ENCODE peak calls at places on chromosomes 12 and 14, in six cellular contexts. I is SJCRH30; O is C1 segment of cervical spinal cord; F is smooth muscle cell of the brain vasculature; N is activated naive CD4-positive, alpha-beta T cell treated with anti-CD3 and anti-CD28 coated beads for 36 hours; Z is brain microvascular endothelial cell. X is an unnamed sample.

GRCh38 chr12:51275088-51275487 is 4.9 kb upstream of the SMAGP start:
- DNase-seq in F (no peak), Z (no peak), I (no peak), N (no peak), O (no peak), X (no peak)

GRCh38 chr12:103952497-103952896 is 13.2 kb upstream of the TDG start:
- DNase-seq in N (peak; percentile 38), Z (no peak), F (no peak), O (no peak), I (no peak), X (no peak)

GRCh38 chr14:90058876-90059458 is 2.8 kb upstream of the KCNK13 start:
- DNase-seq in I (no peak), O (no peak), N (no peak), F (no peak), Z (peak; percentile 22), X (peak; percentile 80)

GRCh38 chr12:110780448-110780847 is 37.8 kb upstream of the PPP1CC start:
- DNase-seq in N (peak; percentile 84), O (no peak), F (no peak), Z (no peak), I (no peak), X (peak; percentile 28)

GRCh38 chr12:114769634-114770033 is 85.7 kb upstream of the TBX3 start:
- DNase-seq in O (no peak), F (no peak), I (no peak), N (no peak), Z (no peak), X (no peak)

GRCh38 chr12:124625867-124626675 is 58.7 kb upstream of the NCOR2 start:
- DNase-seq in F (peak; percentile 73), N (no peak), I (peak; percentile 80), Z (peak; percentile 69), O (no peak), X (no peak)

GRCh38 chr12:15278816-15279658 is 43.3 kb upstream of the PTPRO start:
- DNase-seq in O (no peak), Z (peak; percentile 56), N (no peak), F (no peak), I (peak; percentile 87), X (peak; percentile 48)

GRCh38 chr14:95011449-95012020 is 145.8 kb downstream of the DICER1 start:
- DNase-seq in N (no peak), O (no peak), Z (no peak), F (no peak), I (peak; percentile 13), X (no peak)

GRCh38 chr14:95519699-95520098 is 3.2 kb upstream of the SYNE3 start:
- DNase-seq in I (no peak), N (peak; percentile 89), F (no peak), O (no peak), Z (peak; percentile 59), X (peak; percentile 65)

GRCh38 chr14:68271996-68272395 is 452.4 kb downstream of the RAD51B start:
- DNase-seq in I (no peak), Z (no peak), O (no peak), F (no peak), N (no peak), X (no peak)

GRCh38 chr14:47675239-47675488 is 241 bp downstream of the MDGA2 start:
- DNase-seq in N (no peak), O (no peak), I (no peak), F (no peak), Z (no peak), X (no peak)

GRCh38 chr12:68223067-68223747 is 2.4 kb downstream of the IL26 start:
- DNase-seq in Z (peak; percentile 85), F (peak; percentile 83), O (peak; percentile 7), N (peak; percentile 88), I (peak; percentile 96), X (peak; percentile 85)

GRCh38 chr12:52295663-52296062 is 4.3 kb upstream of the KRT81 start:
- DNase-seq in F (no peak), O (no peak), Z (no peak), N (no peak), I (no peak), X (no peak)

GRCh38 chr12:89685363-89685972 is 23.2 kb downstream of the ATP2B1 start:
- DNase-seq in O (no peak), Z (no peak), I (no peak), F (no peak), N (no peak), X (no peak)

GRCh38 chr14:32480337-32480736 is 151.2 kb downstream of the AKAP6 start:
- DNase-seq in I (no peak), O (no peak), F (no peak), N (no peak), Z (no peak), X (no peak)

GRCh38 chr14:73424453-73424852 is 33.9 kb downstream of the NUMB start:
- DNase-seq in O (no peak), F (no peak), Z (no peak), I (no peak), N (no peak), X (peak; percentile 65)

GRCh38 chr14:24436355-24437019 is 6.1 kb downstream of the SDR39U1 start:
- DNase-seq in Z (peak; percentile 43), I (peak; percentile 86), F (peak; percentile 57), O (no peak), N (peak; percentile 57), X (peak; percentile 89)

GRCh38 chr12:57813971-57814771 is 4.4 kb downstream of the AVIL start:
- DNase-seq in I (no peak), N (no peak), Z (no peak), F (no peak), O (no peak), X (no peak)

GRCh38 chr14:55977346-55977745 is 140.9 kb upstream of the PELI2 start:
- DNase-seq in O (no peak), N (no peak), I (no peak), Z (no peak), F (no peak), X (no peak)

GRCh38 chr14:75217508-75218206 is 41.2 kb upstream of the TMED10 start:
- DNase-seq in O (no peak), Z (no peak), F (no peak), N (no peak), I (no peak), X (no peak)

GRCh38 chr14:98775892-98776291 is 496.1 kb downstream of the BCL11B start:
- DNase-seq in F (no peak), N (no peak), O (no peak), Z (no peak), I (no peak), X (no peak)

GRCh38 chr14:105605501-105606304 is 79.3 kb downstream of the TMEM121 start:
- DNase-seq in I (no peak), Z (no peak), F (no peak), O (no peak), N (no peak), X (peak; percentile 39)

GRCh38 chr14:58280954-58281787 is 17.2 kb upstream of the ARID4A start:
- DNase-seq in O (no peak), Z (peak; percentile 93), N (peak; percentile 66), F (peak; percentile 41), I (peak; percentile 11), X (no peak)

GRCh38 chr12:113098428-113099028 is 37.0 kb downstream of the RASAL1 start:
- DNase-seq in N (peak; percentile 88), I (peak; percentile 60), F (peak; percentile 10), O (peak; percentile 71), Z (peak; percentile 71), X (peak; percentile 93)

GRCh38 chr14:94386085-94387031 is 2.0 kb downstream of the SERPINA1 start:
- DNase-seq in I (no peak), F (no peak), N (no peak), O (no peak), Z (no peak), X (no peak)

GRCh38 chr14:53670701-53671100 is 285.9 kb downstream of the BMP4 start:
- DNase-seq in I (no peak), F (no peak), Z (peak; percentile 88), N (no peak), O (no peak), X (no peak)

GRCh38 chr12:14950982-14951746 is 10.2 kb downstream of the ARHGDIB start:
- DNase-seq in Z (no peak), O (no peak), F (no peak), I (no peak), N (peak; percentile 54), X (no peak)

GRCh38 chr14:72237722-72238666 is 305.8 kb downstream of the RGS6 start:
- DNase-seq in O (no peak), Z (no peak), F (no peak), I (no peak), N (no peak), X (no peak)

GRCh38 chr12:6612247-6612646 is 5.1 kb upstream of the CHD4 start:
- DNase-seq in Z (no peak), N (peak; percentile 75), I (no peak), O (no peak), F (no peak), X (no peak)

GRCh38 chr12:25694072-25694471 is 141.0 kb upstream of the LMNTD1 start:
- DNase-seq in O (no peak), I (peak; percentile 37), N (no peak), Z (peak; percentile 96), F (no peak), X (no peak)

GRCh38 chr12:100154472-100155247 is 12.0 kb upstream of the BLTP3B start:
- DNase-seq in O (no peak), F (peak; percentile 18), I (peak; percentile 82), N (peak; percentile 79), Z (peak; percentile 65), X (peak; percentile 83)

GRCh38 chr14:76391981-76392690 is 16.2 kb downstream of the ESRRB start:
- DNase-seq in I (no peak), N (no peak), O (no peak), F (no peak), Z (no peak), X (no peak)

GRCh38 chr14:104892517-104893434 is 27.7 kb downstream of the CEP170B start:
- DNase-seq in Z (no peak), O (no peak), N (no peak), I (no peak), F (no peak), X (no peak)

GRCh38 chr14:73850940-73851339 is 691 bp upstream of the PTGR2 start:
- DNase-seq in N (no peak), Z (no peak), O (no peak), F (no peak), I (no peak), X (peak; percentile 48)

GRCh38 chr12:118304093-118304492 is 68.6 kb downstream of the TAOK3 start:
- DNase-seq in I (no peak), O (no peak), Z (no peak), N (no peak), F (no peak), X (no peak)

GRCh38 chr12:15701212-15701611 is 88.0 kb downstream of the EPS8 start:
- DNase-seq in N (peak; percentile 12), I (no peak), F (no peak), O (no peak), Z (peak; percentile 46), X (no peak)

GRCh38 chr14:78356406-78356805 is 186.2 kb downstream of the NRXN3 start:
- DNase-seq in N (no peak), I (no peak), F (no peak), Z (no peak), O (no peak), X (no peak)

X was measured in Karpas-422.